ENCODE peak calls at places on chromosomes 3 and 15, in four cellular contexts. Z is K562, K is SK-N-SH, O is HepG2. W is an unnamed sample.

GRCh38 chr3:52145736-52146110 is 8.5 kb downstream of the POC1A start:
- DNase-seq in K (no peak), O (no peak), Z (no peak), W (no peak)

GRCh38 chr3:5165698-5166097 is 21.8 kb upstream of the EDEM1 start:
- DNase-seq in O (no peak), Z (no peak), K (no peak), W (no peak)

GRCh38 chr3:172317481-172317880 is 130.8 kb downstream of the GHSR start:
- DNase-seq in Z (no peak), K (no peak), O (no peak), W (no peak)

GRCh38 chr15:72227192-72227586 is 3.8 kb downstream of the PKM start:
- DNase-seq in K (no peak), O (peak; percentile 7), Z (no peak), W (peak; percentile 59)

GRCh38 chr3:33980252-33980651 is 181.8 kb downstream of the PDCD6IP start:
- DNase-seq in O (peak; percentile 66), K (peak; percentile 42), Z (no peak), W (peak; percentile 8)

GRCh38 chr3:57060089-57060829 is at the start of gene SPATA12:
- DNase-seq in K (peak; percentile 39), O (peak; percentile 91), Z (peak; percentile 38), W (peak; percentile 96)

GRCh38 chr3:119382134-119382533 is 81.3 kb downstream of the TMEM39A start:
- DNase-seq in K (no peak), O (no peak), Z (no peak), W (no peak)

GRCh38 chr3:188026191-188026968 is 127.6 kb upstream of the LPP start:
- DNase-seq in K (no peak), Z (no peak), O (peak; percentile 83), W (no peak)

GRCh38 chr3:4247391-4247790 is 55.8 kb upstream of the SETMAR start:
- DNase-seq in O (no peak), K (no peak), Z (no peak), W (no peak)

GRCh38 chr15:60478633-60479360 is at the start of gene ICE2:
- DNase-seq in O (peak; percentile 89), Z (peak; percentile 91), K (peak; percentile 90), W (peak; percentile 81)

GRCh38 chr3:105938101-105938500 is 69.3 kb upstream of the CBLB start:
- DNase-seq in O (no peak), Z (no peak), K (peak; percentile 9), W (no peak)

GRCh38 chr3:108406661-108407206 is 103.7 kb downstream of the MYH15 start:
- DNase-seq in Z (peak; percentile 39), O (peak; percentile 71), K (peak; percentile 70), W (peak; percentile 52)

GRCh38 chr3:79521221-79521848 is 246.5 kb downstream of the ROBO1 start:
- DNase-seq in O (peak; percentile 35), Z (peak; percentile 7), K (peak; percentile 21), W (peak; percentile 8)

GRCh38 chr15:64024172-64025050 is 21.9 kb downstream of the DAPK2 start:
- DNase-seq in O (no peak), K (no peak), Z (no peak), W (no peak)

GRCh38 chr3:129888739-129889138 is 4.8 kb downstream of the TMCC1 start:
- DNase-seq in O (no peak), Z (no peak), K (no peak), W (peak; percentile 44)

GRCh38 chr3:105722943-105723556 is 145.8 kb downstream of the CBLB start:
- DNase-seq in K (no peak), O (no peak), Z (no peak), W (no peak)

DNA sequence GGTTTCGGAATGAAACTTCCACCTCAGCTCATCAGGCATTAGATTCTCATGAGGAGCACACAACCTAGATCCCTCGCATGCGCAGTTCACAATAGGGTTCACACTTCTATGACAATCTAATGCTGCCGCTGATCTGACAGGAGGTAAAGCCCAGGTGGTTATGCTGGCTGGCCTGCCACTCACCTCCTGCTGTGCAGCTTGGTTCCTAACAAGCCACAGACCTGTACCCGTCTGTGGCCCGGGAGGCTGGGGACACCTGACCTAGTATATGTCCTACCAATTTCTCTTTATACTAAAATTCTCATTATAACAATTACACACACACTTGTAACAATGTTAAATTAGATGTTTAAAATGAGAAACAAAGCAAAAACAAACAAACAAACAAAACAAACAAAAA is 172.2 kb downstream of the SLC9A9 start:
- DNase-seq in Z (no peak), K (no peak), O (no peak), W (no peak)
- TF ChIP-seq CTCF in Z (no peak), K (no peak), O (no peak), W (no peak)

GRCh38 chr3:185362850-185363661 is at the start of gene MAP3K13:
- DNase-seq in Z (peak; percentile 78), O (peak; percentile 54), K (peak; percentile 84), W (peak; percentile 84)

GRCh38 chr3:185365281-185366211 is 2.6 kb downstream of the MAP3K13 start:
- DNase-seq in O (no peak), Z (no peak), K (no peak), W (no peak)

GRCh38 chr3:185371683-185372082 is 8.7 kb downstream of the MAP3K13 start:
- DNase-seq in O (no peak), Z (no peak), K (peak; percentile 61), W (no peak)

GRCh38 chr3:185363662-185364203 is 797 bp downstream of the MAP3K13 start:
- DNase-seq in O (no peak), K (no peak), Z (no peak), W (no peak)

GRCh38 chr3:185366913-185367312 is 4.0 kb downstream of the MAP3K13 start:
- DNase-seq in K (no peak), Z (no peak), O (no peak), W (no peak)
- TF ChIP-seq ELF1 in K (no peak), Z (no peak), O (no peak), W (no peak)

DNA sequence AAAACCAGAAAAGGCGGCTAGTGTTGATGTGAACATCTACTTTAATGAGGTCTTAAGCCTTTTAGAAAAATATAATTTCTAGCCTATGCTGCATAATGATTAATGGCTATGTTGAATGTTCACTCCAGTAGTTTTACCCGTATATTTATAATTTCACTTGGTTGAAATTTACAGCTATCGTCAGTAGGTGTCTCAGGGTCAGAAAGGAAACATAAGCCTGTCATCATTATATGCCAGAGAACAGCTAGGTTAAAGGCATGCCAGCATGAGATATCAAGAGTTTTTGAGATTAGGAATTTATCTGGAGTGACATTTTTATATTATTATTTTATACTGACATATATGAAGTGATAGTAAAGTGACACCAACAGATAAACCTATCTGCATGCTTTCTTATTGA is 904.1 kb downstream of the OTOL1 start:
- DNase-seq in K (no peak), O (no peak), Z (no peak), W (no peak)
- TF ChIP-seq CTCF in K (no peak), O (no peak), Z (no peak), W (peak; percentile 20)

GRCh38 chr3:126850370-126851085 is 132.4 kb upstream of the PLXNA1 start:
- DNase-seq in Z (no peak), O (peak; percentile 85), K (no peak), W (no peak)

GRCh38 chr3:126847061-126847460 is 135.9 kb upstream of the PLXNA1 start:
- DNase-seq in Z (no peak), O (no peak), K (no peak), W (no peak)

GRCh38 chr3:126849768-126850167 is 133.1 kb upstream of the PLXNA1 start:
- DNase-seq in O (no peak), Z (no peak), K (no peak), W (no peak)

GRCh38 chr3:126851382-126851781 is 131.5 kb upstream of the PLXNA1 start:
- DNase-seq in O (peak; percentile 21), K (no peak), Z (no peak), W (no peak)

DNA sequence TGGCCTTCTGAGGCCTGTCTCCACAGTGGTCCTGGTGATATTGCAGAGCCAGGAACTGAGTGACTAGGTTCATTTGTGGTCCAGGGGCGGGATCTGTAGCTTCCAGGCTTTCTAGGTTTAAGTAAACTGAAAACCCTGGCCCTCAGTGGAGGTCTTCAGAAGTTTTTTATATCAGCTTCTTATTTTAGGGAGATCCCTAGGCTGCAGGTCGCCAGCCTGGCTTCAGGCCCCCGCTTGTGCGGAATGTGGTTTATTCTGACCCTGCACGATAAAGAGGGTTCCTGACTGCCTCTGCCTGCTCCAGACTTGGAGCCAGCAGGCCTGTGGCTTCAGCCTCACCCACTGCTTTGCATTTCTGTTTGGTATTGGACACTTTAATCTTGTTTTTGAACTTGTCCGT is 133.9 kb upstream of the PLXNA1 start:
- DNase-seq in O (no peak), K (no peak), Z (no peak), W (no peak)
- TF ChIP-seq ELF1 in O (no peak), K (no peak), Z (no peak), W (no peak)

DNA sequence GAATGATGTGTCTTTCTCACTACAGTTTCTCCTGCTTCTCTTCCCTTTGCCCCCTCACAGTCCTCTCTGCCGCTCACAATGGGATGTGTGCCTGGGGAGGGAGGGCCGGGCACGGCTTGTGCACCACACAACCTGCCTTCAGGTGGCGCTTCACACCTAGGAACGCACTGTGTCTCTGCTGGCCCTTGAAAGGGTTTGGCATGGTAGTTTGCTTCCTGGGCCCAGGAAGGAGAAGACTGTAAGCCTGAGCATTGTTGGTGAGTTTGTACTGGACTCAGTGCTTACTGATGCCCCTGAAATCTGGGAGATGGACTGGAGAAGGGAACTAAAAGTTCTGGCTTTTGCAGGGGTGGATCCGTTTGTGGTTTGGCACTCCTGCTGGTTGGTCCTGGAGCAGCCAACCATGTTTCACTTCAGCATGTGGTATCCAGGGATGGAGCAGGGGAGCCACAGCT is 9.2 kb downstream of the ALPK3 start:
- DNase-seq in O (peak; percentile 48), K (no peak), Z (peak; percentile 70), W (peak; percentile 56)
- TF ChIP-seq CTCF in O (peak; percentile 97), K (peak; percentile 36), Z (peak; percentile 89), W (peak; percentile 92)

GRCh38 chr3:183281126-183281797 is 28.2 kb downstream of the B3GNT5 start:
- DNase-seq in Z (no peak), K (no peak), O (no peak), W (no peak)
- TF ChIP-seq ELF1 in Z (no peak), K (no peak), O (no peak), W (no peak)

DNA sequence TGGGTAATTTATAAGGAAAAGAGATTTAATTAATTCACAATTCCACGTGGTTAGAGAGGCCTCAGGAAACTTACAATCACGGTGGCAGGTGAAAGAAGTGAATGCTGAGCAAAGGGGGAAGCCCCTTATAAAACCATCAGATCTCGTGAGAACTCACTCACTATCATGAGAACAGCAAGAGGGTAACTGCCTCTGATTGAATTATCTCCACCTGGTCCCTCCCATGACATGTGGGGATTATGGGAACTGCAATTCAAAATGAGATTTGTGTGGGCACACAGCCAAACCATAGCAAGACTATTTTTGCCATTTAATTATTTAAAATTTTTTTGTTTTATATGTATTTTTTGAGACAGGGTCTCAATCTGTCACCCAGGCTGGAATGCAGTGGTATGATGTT is 27.0 kb upstream of the KCTD6 start:
- DNase-seq in Z (no peak), K (no peak), O (no peak), W (peak; percentile 15)
- TF ChIP-seq CTCF in Z (no peak), K (peak; percentile 11), O (no peak), W (no peak)

GRCh38 chr3:135238866-135239434 is 443.9 kb downstream of the EPHB1 start:
- DNase-seq in Z (no peak), K (peak; percentile 54), O (no peak), W (no peak)

GRCh38 chr3:135239485-135239884 is 444.4 kb downstream of the EPHB1 start:
- DNase-seq in Z (no peak), K (peak; percentile 33), O (no peak), W (no peak)

GRCh38 chr3:135238201-135238600 is 443.1 kb downstream of the EPHB1 start:
- DNase-seq in O (no peak), K (peak; percentile 20), Z (no peak), W (no peak)

GRCh38 chr3:135242285-135242684 is 447.2 kb downstream of the EPHB1 start:
- DNase-seq in O (no peak), K (no peak), Z (no peak), W (no peak)

GRCh38 chr3:135240426-135240825 is 445.4 kb downstream of the EPHB1 start:
- DNase-seq in K (no peak), Z (peak; percentile 10), O (no peak), W (no peak)
- TF ChIP-seq ELF1 in K (no peak), Z (no peak), O (no peak), W (no peak)

W was measured in HCT116.